ENCODE peak calls at places on chromosomes 13 and 19, in seven cellular contexts. A is kidney tubule cell, Z is DMS79, N is neuronal stem cell, Q is brain microvascular endothelial cell, F is dorsolateral prefrontal cortex, B is K562. M is an unnamed sample.
A peak's percentile ranks its signal among the peaks of the same experiment; 100 is the strongest.

GRCh38 chr19:2791876-2792275 is 6.6 kb downstream of the THOP1 start:
- DNase-seq in A (no peak), B (no peak), N (no peak), F (no peak), Z (peak; percentile 39), Q (no peak), M (no peak)

GRCh38 chr13:78317030-78317429 is 286.3 kb downstream of the POU4F1 start:
- DNase-seq in Q (no peak), A (no peak), Z (no peak), B (no peak), N (peak; percentile 21), F (no peak), M (no peak)

GRCh38 chr13:70090036-70090723 is 17.4 kb upstream of the ATXN8OS start:
- DNase-seq in Z (no peak), B (no peak), A (peak; percentile 75), F (no peak), N (no peak), Q (no peak), M (no peak)

GRCh38 chr13:23828866-23829265 is 60.3 kb downstream of the MIPEP start:
- DNase-seq in B (no peak), Q (no peak), F (no peak), Z (no peak), A (peak; percentile 33), N (no peak), M (peak; percentile 69)

GRCh38 chr13:65488606-65489005 is 1741.5 kb downstream of the PCDH9 start:
- DNase-seq in B (no peak), A (no peak), Q (no peak), N (no peak), Z (no peak), F (peak; percentile 32), M (no peak)

GRCh38 chr19:51402117-51402516 is 11.7 kb upstream of the C19orf84 start:
- DNase-seq in Z (no peak), B (no peak), Q (no peak), N (no peak), A (no peak), F (no peak), M (no peak)

GRCh38 chr19:6868341-6868740 is 19.0 kb upstream of the ADGRE1 start:
- DNase-seq in A (no peak), B (no peak), Z (no peak), F (no peak), Q (no peak), N (no peak), M (no peak)

GRCh38 chr13:39105110-39105509 is 66.9 kb downstream of the NHLRC3 start:
- DNase-seq in Z (peak; percentile 2), F (no peak), B (no peak), N (no peak), A (no peak), Q (no peak), M (peak; percentile 3)

GRCh38 chr13:24682353-24682752 is 2.1 kb downstream of the ATP12A start:
- DNase-seq in N (no peak), B (no peak), Z (no peak), F (no peak), A (no peak), Q (no peak), M (no peak)

GRCh38 chr13:51849145-51850101 is 4.4 kb upstream of the TMEM272 start:
- DNase-seq in F (no peak), Z (no peak), N (peak; percentile 40), Q (peak; percentile 16), A (no peak), B (peak; percentile 59), M (peak; percentile 46)

GRCh38 chr13:22665531-22665930 is 515.2 kb upstream of the SGCG start:
- DNase-seq in A (no peak), N (no peak), B (no peak), Q (no peak), Z (no peak), F (no peak), M (no peak)

GRCh38 chr13:112556600-112556999 is 31.4 kb downstream of the TUBGCP3 start:
- DNase-seq in B (no peak), F (no peak), Z (no peak), N (no peak), Q (no peak), A (no peak), M (no peak)

GRCh38 chr19:54572696-54573311 is 786 bp upstream of the LILRA2 start:
- DNase-seq in N (no peak), Z (no peak), B (peak; percentile 65), F (no peak), A (no peak), Q (no peak), M (no peak)

GRCh38 chr19:13154241-13154778 is 4.1 kb downstream of the IER2 start:
- DNase-seq in N (peak; percentile 46), B (peak; percentile 68), Z (peak; percentile 50), F (no peak), Q (peak; percentile 90), A (peak; percentile 94), M (peak; percentile 90)

GRCh38 chr19:6476155-6476895 is 5.3 kb downstream of the DENND1C start:
- DNase-seq in F (peak; percentile 71), N (peak; percentile 98), Z (no peak), A (peak; percentile 82), B (peak; percentile 84), Q (peak; percentile 52), M (peak; percentile 73)

GRCh38 chr13:74115138-74115537 is 19.1 kb downstream of the KLF12 start:
- DNase-seq in B (no peak), A (peak; percentile 62), Z (no peak), F (no peak), Q (peak; percentile 50), N (no peak), M (peak; percentile 55)

GRCh38 chr13:50934735-50935419 is 25.3 kb downstream of the RNASEH2B start:
- DNase-seq in A (no peak), B (no peak), N (no peak), Z (no peak), F (no peak), Q (no peak), M (no peak)

GRCh38 chr13:103067751-103068563 is 1.7 kb upstream of the SLC10A2 start:
- DNase-seq in Z (no peak), Q (no peak), A (peak; percentile 59), B (no peak), N (no peak), F (no peak), M (no peak)

GRCh38 chr19:9724157-9724556 is 44.4 kb downstream of the ZNF846 start:
- DNase-seq in Z (no peak), F (no peak), B (no peak), A (no peak), N (no peak), Q (no peak), M (no peak)

GRCh38 chr19:5950744-5951143 is 27.2 kb downstream of the RANBP3 start:
- DNase-seq in Z (no peak), N (no peak), Q (no peak), F (no peak), A (no peak), B (no peak), M (no peak)

GRCh38 chr13:112869202-112870061 is 99.6 kb upstream of the MCF2L start:
- DNase-seq in F (no peak), Z (no peak), A (no peak), B (no peak), N (no peak), Q (no peak), M (no peak)

GRCh38 chr19:55028757-55029156 is 9.3 kb downstream of the GP6 start:
- DNase-seq in F (no peak), B (no peak), A (peak; percentile 10), Q (no peak), Z (no peak), N (no peak), M (no peak)

GRCh38 chr13:30456290-30456689 is 9.4 kb downstream of the HMGB1 start:
- DNase-seq in Q (no peak), Z (no peak), A (no peak), B (no peak), F (no peak), N (no peak), M (no peak)

GRCh38 chr13:23391752-23392151 is 41.8 kb downstream of the SACS start:
- DNase-seq in A (no peak), N (no peak), F (no peak), Q (no peak), Z (no peak), B (no peak), M (peak; percentile 25)

GRCh38 chr19:51366999-51367564 is 894 bp upstream of the ETFB start:
- DNase-seq in B (no peak), A (no peak), Z (no peak), N (no peak), F (no peak), Q (no peak), M (no peak)

GRCh38 chr19:19140476-19140875 is 2.2 kb upstream of the TMEM161A start:
- DNase-seq in F (no peak), N (no peak), B (no peak), Q (no peak), A (peak; percentile 50), Z (no peak), M (no peak)

GRCh38 chr13:97945342-97945741 is 8.1 kb upstream of the IPO5 start:
- DNase-seq in F (no peak), Q (no peak), A (no peak), Z (no peak), N (no peak), B (no peak), M (peak; percentile 16)

GRCh38 chr13:51519839-51520238 is 64.4 kb upstream of the WDFY2 start:
- DNase-seq in N (no peak), B (no peak), F (no peak), Q (no peak), A (no peak), Z (no peak), M (no peak)

GRCh38 chr13:72521965-72522661 is 205.3 kb downstream of the MZT1 start:
- DNase-seq in Z (no peak), A (no peak), N (no peak), B (no peak), F (no peak), Q (no peak), M (no peak)